ENCODE peak calls at places on chromosome 1, in ten cellular contexts. One of them, this sample, is unnamed.

GRCh38 chr1:110542730-110543129 is 23.8 kb upstream of the KCNA10 start:
- DNase-seq in fibroblast of mammary gland: peak
- DNase-seq in glomerular endothelial cell: peak
- DNase-seq in NCI-H2029 treated with DMSO at 0.1 percent for 48 hours: no peak
- DNase-seq in cerebellar cortex: no peak
- DNase-seq in nephron progenitor cell: peak
- DNase-seq in left ventricle myocardium superior: no peak
- DNase-seq in LHCN-M2: peak
- DNase-seq in KBM-7: peak
- DNase-seq in A549: peak
- DNase-seq in this sample: peak

GRCh38 chr1:93504247-93505033 is 56.5 kb downstream of the FNBP1L start:
- DNase-seq in fibroblast of mammary gland: no peak
- DNase-seq in glomerular endothelial cell: no peak
- DNase-seq in NCI-H2029 treated with DMSO at 0.1 percent for 48 hours: no peak
- DNase-seq in cerebellar cortex: no peak
- DNase-seq in nephron progenitor cell: no peak
- DNase-seq in left ventricle myocardium superior: no peak
- DNase-seq in LHCN-M2: no peak
- DNase-seq in KBM-7: no peak
- DNase-seq in A549: no peak
- DNase-seq in this sample: peak

GRCh38 chr1:94636625-94637024 is 95.1 kb upstream of the F3 start:
- DNase-seq in fibroblast of mammary gland: peak
- DNase-seq in glomerular endothelial cell: no peak
- DNase-seq in NCI-H2029 treated with DMSO at 0.1 percent for 48 hours: no peak
- DNase-seq in cerebellar cortex: no peak
- DNase-seq in nephron progenitor cell: no peak
- DNase-seq in left ventricle myocardium superior: no peak
- DNase-seq in LHCN-M2: no peak
- DNase-seq in KBM-7: no peak
- DNase-seq in A549: no peak
- DNase-seq in this sample: peak

GRCh38 chr1:69982992-69983391 is 222.4 kb downstream of the LRRC40 start:
- DNase-seq in fibroblast of mammary gland: peak
- DNase-seq in glomerular endothelial cell: no peak
- DNase-seq in NCI-H2029 treated with DMSO at 0.1 percent for 48 hours: no peak
- DNase-seq in cerebellar cortex: no peak
- DNase-seq in nephron progenitor cell: no peak
- DNase-seq in left ventricle myocardium superior: no peak
- DNase-seq in LHCN-M2: peak
- DNase-seq in KBM-7: no peak
- DNase-seq in A549: no peak
- DNase-seq in this sample: peak

GRCh38 chr1:23555949-23556640 is 3.2 kb downstream of the ID3 start:
- DNase-seq in fibroblast of mammary gland: peak
- DNase-seq in glomerular endothelial cell: peak
- DNase-seq in NCI-H2029 treated with DMSO at 0.1 percent for 48 hours: peak
- DNase-seq in cerebellar cortex: peak
- DNase-seq in nephron progenitor cell: peak
- DNase-seq in left ventricle myocardium superior: no peak
- DNase-seq in LHCN-M2: peak
- DNase-seq in KBM-7: no peak
- DNase-seq in A549: peak
- DNase-seq in this sample: peak

GRCh38 chr1:167424038-167424619 is 94.2 kb downstream of the CD247 start:
- DNase-seq in fibroblast of mammary gland: no peak
- DNase-seq in glomerular endothelial cell: no peak
- DNase-seq in NCI-H2029 treated with DMSO at 0.1 percent for 48 hours: no peak
- DNase-seq in cerebellar cortex: no peak
- DNase-seq in nephron progenitor cell: no peak
- DNase-seq in left ventricle myocardium superior: no peak
- DNase-seq in LHCN-M2: no peak
- DNase-seq in KBM-7: no peak
- DNase-seq in A549: no peak
- DNase-seq in this sample: no peak

GRCh38 chr1:224929335-224930237 is at the start of gene DNAH14:
- DNase-seq in fibroblast of mammary gland: peak
- DNase-seq in glomerular endothelial cell: peak
- DNase-seq in NCI-H2029 treated with DMSO at 0.1 percent for 48 hours: peak
- DNase-seq in cerebellar cortex: peak
- DNase-seq in nephron progenitor cell: peak
- DNase-seq in left ventricle myocardium superior: peak
- DNase-seq in LHCN-M2: peak
- DNase-seq in KBM-7: peak
- DNase-seq in A549: peak
- DNase-seq in this sample: peak

GRCh38 chr1:236654957-236655356 is 31.3 kb upstream of the ACTN2 start:
- DNase-seq in fibroblast of mammary gland: no peak
- DNase-seq in glomerular endothelial cell: no peak
- DNase-seq in NCI-H2029 treated with DMSO at 0.1 percent for 48 hours: no peak
- DNase-seq in cerebellar cortex: no peak
- DNase-seq in nephron progenitor cell: no peak
- DNase-seq in left ventricle myocardium superior: no peak
- DNase-seq in LHCN-M2: no peak
- DNase-seq in KBM-7: no peak
- DNase-seq in A549: no peak
- DNase-seq in this sample: peak

GRCh38 chr1:201309420-201309819 is 26.1 kb downstream of the PKP1 start:
- DNase-seq in fibroblast of mammary gland: no peak
- DNase-seq in glomerular endothelial cell: peak
- DNase-seq in NCI-H2029 treated with DMSO at 0.1 percent for 48 hours: peak
- DNase-seq in cerebellar cortex: no peak
- DNase-seq in nephron progenitor cell: peak
- DNase-seq in left ventricle myocardium superior: peak
- DNase-seq in LHCN-M2: peak
- DNase-seq in KBM-7: peak
- DNase-seq in A549: peak
- DNase-seq in this sample: peak

GRCh38 chr1:158809862-158810261 is 21.3 kb upstream of the MNDA start:
- DNase-seq in fibroblast of mammary gland: no peak
- DNase-seq in glomerular endothelial cell: no peak
- DNase-seq in NCI-H2029 treated with DMSO at 0.1 percent for 48 hours: no peak
- DNase-seq in cerebellar cortex: no peak
- DNase-seq in nephron progenitor cell: no peak
- DNase-seq in left ventricle myocardium superior: no peak
- DNase-seq in LHCN-M2: no peak
- DNase-seq in KBM-7: peak
- DNase-seq in A549: no peak
- DNase-seq in this sample: no peak

GRCh38 chr1:22831729-22832413 is 121.2 kb downstream of the EPHB2 start:
- DNase-seq in fibroblast of mammary gland: peak
- DNase-seq in glomerular endothelial cell: peak
- DNase-seq in NCI-H2029 treated with DMSO at 0.1 percent for 48 hours: no peak
- DNase-seq in cerebellar cortex: no peak
- DNase-seq in nephron progenitor cell: no peak
- DNase-seq in left ventricle myocardium superior: no peak
- DNase-seq in LHCN-M2: peak
- DNase-seq in KBM-7: no peak
- DNase-seq in A549: peak
- DNase-seq in this sample: peak

GRCh38 chr1:71930526-71930925 is 351.8 kb downstream of the NEGR1 start:
- DNase-seq in fibroblast of mammary gland: no peak
- DNase-seq in glomerular endothelial cell: no peak
- DNase-seq in NCI-H2029 treated with DMSO at 0.1 percent for 48 hours: no peak
- DNase-seq in cerebellar cortex: no peak
- DNase-seq in nephron progenitor cell: no peak
- DNase-seq in left ventricle myocardium superior: no peak
- DNase-seq in LHCN-M2: no peak
- DNase-seq in KBM-7: no peak
- DNase-seq in A549: no peak
- DNase-seq in this sample: peak

GRCh38 chr1:94971491-94971924 is 44.6 kb upstream of the CNN3 start:
- DNase-seq in fibroblast of mammary gland: peak
- DNase-seq in glomerular endothelial cell: no peak
- DNase-seq in NCI-H2029 treated with DMSO at 0.1 percent for 48 hours: no peak
- DNase-seq in cerebellar cortex: no peak
- DNase-seq in nephron progenitor cell: no peak
- DNase-seq in left ventricle myocardium superior: no peak
- DNase-seq in LHCN-M2: peak
- DNase-seq in KBM-7: no peak
- DNase-seq in A549: no peak
- DNase-seq in this sample: no peak

GRCh38 chr1:207304710-207305151 is 16.7 kb upstream of the CD55 start:
- DNase-seq in fibroblast of mammary gland: peak
- DNase-seq in glomerular endothelial cell: peak
- DNase-seq in NCI-H2029 treated with DMSO at 0.1 percent for 48 hours: no peak
- DNase-seq in cerebellar cortex: no peak
- DNase-seq in nephron progenitor cell: no peak
- DNase-seq in left ventricle myocardium superior: no peak
- DNase-seq in LHCN-M2: no peak
- DNase-seq in KBM-7: no peak
- DNase-seq in A549: peak
- DNase-seq in this sample: peak

GRCh38 chr1:203559523-203559922 is 65.6 kb downstream of the OPTC start:
- DNase-seq in fibroblast of mammary gland: peak
- DNase-seq in glomerular endothelial cell: no peak
- DNase-seq in NCI-H2029 treated with DMSO at 0.1 percent for 48 hours: no peak
- DNase-seq in cerebellar cortex: no peak
- DNase-seq in nephron progenitor cell: no peak
- DNase-seq in left ventricle myocardium superior: no peak
- DNase-seq in LHCN-M2: peak
- DNase-seq in KBM-7: no peak
- DNase-seq in A549: no peak
- DNase-seq in this sample: peak

GRCh38 chr1:21909787-21910503 is 27.2 kb downstream of the HSPG2 start:
- DNase-seq in fibroblast of mammary gland: peak
- DNase-seq in glomerular endothelial cell: no peak
- DNase-seq in NCI-H2029 treated with DMSO at 0.1 percent for 48 hours: no peak
- DNase-seq in cerebellar cortex: no peak
- DNase-seq in nephron progenitor cell: no peak
- DNase-seq in left ventricle myocardium superior: peak
- DNase-seq in LHCN-M2: peak
- DNase-seq in KBM-7: peak
- DNase-seq in A549: no peak
- DNase-seq in this sample: peak

GRCh38 chr1:41516168-41516961 is 31.9 kb upstream of the EDN2 start:
- DNase-seq in fibroblast of mammary gland: peak
- DNase-seq in glomerular endothelial cell: no peak
- DNase-seq in NCI-H2029 treated with DMSO at 0.1 percent for 48 hours: peak
- DNase-seq in cerebellar cortex: peak
- DNase-seq in nephron progenitor cell: peak
- DNase-seq in left ventricle myocardium superior: peak
- DNase-seq in LHCN-M2: peak
- DNase-seq in KBM-7: peak
- DNase-seq in A549: peak
- DNase-seq in this sample: peak

GRCh38 chr1:247147781-247148180 is 24.0 kb downstream of the ZNF124 start:
- DNase-seq in fibroblast of mammary gland: no peak
- DNase-seq in glomerular endothelial cell: no peak
- DNase-seq in NCI-H2029 treated with DMSO at 0.1 percent for 48 hours: no peak
- DNase-seq in cerebellar cortex: no peak
- DNase-seq in nephron progenitor cell: no peak
- DNase-seq in left ventricle myocardium superior: no peak
- DNase-seq in LHCN-M2: no peak
- DNase-seq in KBM-7: no peak
- DNase-seq in A549: no peak
- DNase-seq in this sample: no peak

GRCh38 chr1:196860323-196860884 is 27.4 kb upstream of the CFHR4 start:
- DNase-seq in fibroblast of mammary gland: no peak
- DNase-seq in glomerular endothelial cell: no peak
- DNase-seq in NCI-H2029 treated with DMSO at 0.1 percent for 48 hours: no peak
- DNase-seq in cerebellar cortex: no peak
- DNase-seq in nephron progenitor cell: no peak
- DNase-seq in left ventricle myocardium superior: no peak
- DNase-seq in LHCN-M2: no peak
- DNase-seq in KBM-7: no peak
- DNase-seq in A549: no peak
- DNase-seq in this sample: no peak

GRCh38 chr1:1230656-1231399 is 973 bp downstream of the SDF4 start:
- DNase-seq in fibroblast of mammary gland: peak
- DNase-seq in glomerular endothelial cell: no peak
- DNase-seq in NCI-H2029 treated with DMSO at 0.1 percent for 48 hours: no peak
- DNase-seq in cerebellar cortex: no peak
- DNase-seq in nephron progenitor cell: no peak
- DNase-seq in left ventricle myocardium superior: no peak
- DNase-seq in LHCN-M2: peak
- DNase-seq in KBM-7: peak
- DNase-seq in A549: peak
- DNase-seq in this sample: peak

GRCh38 chr1:11736746-11737639 is 1.1 kb downstream of the AGTRAP start:
- DNase-seq in fibroblast of mammary gland: peak
- DNase-seq in glomerular endothelial cell: no peak
- DNase-seq in NCI-H2029 treated with DMSO at 0.1 percent for 48 hours: no peak
- DNase-seq in cerebellar cortex: peak
- DNase-seq in nephron progenitor cell: peak
- DNase-seq in left ventricle myocardium superior: peak
- DNase-seq in LHCN-M2: peak
- DNase-seq in KBM-7: peak
- DNase-seq in A549: peak
- DNase-seq in this sample: peak

GRCh38 chr1:94768046-94768445 is 52.1 kb upstream of the SLC44A3 start:
- DNase-seq in fibroblast of mammary gland: no peak
- DNase-seq in glomerular endothelial cell: no peak
- DNase-seq in NCI-H2029 treated with DMSO at 0.1 percent for 48 hours: no peak
- DNase-seq in cerebellar cortex: no peak
- DNase-seq in nephron progenitor cell: no peak
- DNase-seq in left ventricle myocardium superior: no peak
- DNase-seq in LHCN-M2: no peak
- DNase-seq in KBM-7: no peak
- DNase-seq in A549: no peak
- DNase-seq in this sample: no peak

GRCh38 chr1:11413907-11414495 is 65.0 kb upstream of the DISP3 start:
- DNase-seq in fibroblast of mammary gland: no peak
- DNase-seq in glomerular endothelial cell: no peak
- DNase-seq in NCI-H2029 treated with DMSO at 0.1 percent for 48 hours: no peak
- DNase-seq in cerebellar cortex: no peak
- DNase-seq in nephron progenitor cell: peak
- DNase-seq in left ventricle myocardium superior: no peak
- DNase-seq in LHCN-M2: no peak
- DNase-seq in KBM-7: no peak
- DNase-seq in A549: no peak
- DNase-seq in this sample: no peak

GRCh38 chr1:151455966-151456365 is 3.3 kb downstream of the POGZ start:
- DNase-seq in fibroblast of mammary gland: no peak
- DNase-seq in glomerular endothelial cell: no peak
- DNase-seq in NCI-H2029 treated with DMSO at 0.1 percent for 48 hours: no peak
- DNase-seq in cerebellar cortex: no peak
- DNase-seq in nephron progenitor cell: no peak
- DNase-seq in left ventricle myocardium superior: no peak
- DNase-seq in LHCN-M2: no peak
- DNase-seq in KBM-7: no peak
- DNase-seq in A549: no peak
- DNase-seq in this sample: peak

GRCh38 chr1:229000187-229000586 is 264.9 kb downstream of the RHOU start:
- DNase-seq in fibroblast of mammary gland: no peak
- DNase-seq in glomerular endothelial cell: no peak
- DNase-seq in NCI-H2029 treated with DMSO at 0.1 percent for 48 hours: no peak
- DNase-seq in cerebellar cortex: no peak
- DNase-seq in nephron progenitor cell: no peak
- DNase-seq in left ventricle myocardium superior: no peak
- DNase-seq in LHCN-M2: no peak
- DNase-seq in KBM-7: no peak
- DNase-seq in A549: no peak
- DNase-seq in this sample: no peak

GRCh38 chr1:22453181-22453580 is 1.5 kb downstream of the ZBTB40 start:
- DNase-seq in fibroblast of mammary gland: no peak
- DNase-seq in glomerular endothelial cell: no peak
- DNase-seq in NCI-H2029 treated with DMSO at 0.1 percent for 48 hours: no peak
- DNase-seq in cerebellar cortex: no peak
- DNase-seq in nephron progenitor cell: no peak
- DNase-seq in left ventricle myocardium superior: no peak
- DNase-seq in LHCN-M2: no peak
- DNase-seq in KBM-7: no peak
- DNase-seq in A549: no peak
- DNase-seq in this sample: no peak

GRCh38 chr1:226306425-226306824 is 2.5 kb downstream of the LIN9 start:
- DNase-seq in fibroblast of mammary gland: no peak
- DNase-seq in glomerular endothelial cell: no peak
- DNase-seq in NCI-H2029 treated with DMSO at 0.1 percent for 48 hours: no peak
- DNase-seq in cerebellar cortex: no peak
- DNase-seq in nephron progenitor cell: no peak
- DNase-seq in left ventricle myocardium superior: no peak
- DNase-seq in LHCN-M2: no peak
- DNase-seq in KBM-7: no peak
- DNase-seq in A549: no peak
- DNase-seq in this sample: no peak

GRCh38 chr1:177490240-177490639 is 319.5 kb downstream of the BRINP2 start:
- DNase-seq in fibroblast of mammary gland: no peak
- DNase-seq in glomerular endothelial cell: no peak
- DNase-seq in NCI-H2029 treated with DMSO at 0.1 percent for 48 hours: no peak
- DNase-seq in cerebellar cortex: no peak
- DNase-seq in nephron progenitor cell: no peak
- DNase-seq in left ventricle myocardium superior: no peak
- DNase-seq in LHCN-M2: no peak
- DNase-seq in KBM-7: no peak
- DNase-seq in A549: no peak
- DNase-seq in this sample: no peak

This sample was measured in fibroblast of pulmonary artery.